ENCODE peak calls at places on chromosomes 11 and 22, in seven cellular contexts. R is transverse colon, V is gastrocnemius medialis, O is lower leg skin, M is A549, P is body of pancreas, Q is esophagus squamous epithelium. T is an unnamed sample.

GRCh38 chr11:68804786-68805185 is 36.9 kb downstream of the CPT1A start:
- DNase-seq in O (no peak), P (no peak), R (no peak), Q (no peak), M (no peak), V (no peak), T (no peak)

GRCh38 chr11:43930868-43931716 is 11.3 kb upstream of the C11orf96 start:
- DNase-seq in P (no peak), Q (no peak), O (no peak), V (no peak), R (no peak), M (no peak), T (no peak)

GRCh38 chr11:223026-223789 is 12.9 kb downstream of the SIRT3 start:
- DNase-seq in Q (no peak), V (no peak), P (no peak), O (no peak), M (no peak), R (no peak), T (no peak)

GRCh38 chr11:127490896-127491295 is 490.3 kb upstream of the KIRREL3 start:
- DNase-seq in V (no peak), M (no peak), Q (no peak), O (no peak), P (no peak), R (no peak), T (no peak)

GRCh38 chr22:27877501-27877900 is 41.6 kb downstream of the PITPNB start:
- DNase-seq in V (no peak), P (no peak), O (no peak), R (no peak), M (no peak), Q (no peak), T (no peak)

GRCh38 chr11:74615988-74616387 is 23.6 kb downstream of the POLD3 start:
- DNase-seq in V (no peak), R (no peak), P (no peak), M (no peak), O (no peak), Q (no peak), T (no peak)

GRCh38 chr22:30868663-30869385 is 99.8 kb downstream of the MORC2 start:
- DNase-seq in R (peak; percentile 5), Q (no peak), O (no peak), P (no peak), V (peak; percentile 3), M (no peak), T (no peak)

GRCh38 chr11:122248130-122248529 is 132.1 kb upstream of the BLID start:
- DNase-seq in V (peak; percentile 84), R (no peak), P (peak; percentile 71), O (no peak), M (no peak), Q (no peak), T (no peak)

GRCh38 chr11:129700701-129701100 is 114.9 kb upstream of the TMEM45B start:
- DNase-seq in O (no peak), Q (no peak), P (no peak), R (no peak), V (no peak), M (no peak), T (no peak)

GRCh38 chr22:33687464-33687863 is 232.8 kb downstream of the LARGE1 start:
- DNase-seq in V (peak; percentile 26), Q (no peak), P (peak; percentile 18), M (no peak), O (no peak), R (no peak), T (no peak)

GRCh38 chr22:36386351-36386899 is 1.3 kb downstream of the MYH9 start:
- DNase-seq in V (peak; percentile 50), P (no peak), R (peak; percentile 69), O (peak; percentile 41), M (no peak), Q (no peak), T (peak; percentile 74)

GRCh38 chr11:18698341-18699268 is at the start of gene TMEM86A:
- DNase-seq in M (peak; percentile 90), R (peak; percentile 95), V (peak; percentile 93), O (peak; percentile 90), Q (peak; percentile 59), P (peak; percentile 95), T (peak; percentile 94)

GRCh38 chr11:131796541-131796940 is 426.1 kb downstream of the NTM start:
- DNase-seq in R (no peak), Q (no peak), M (no peak), V (no peak), O (no peak), P (no peak), T (no peak)

GRCh38 chr22:30267382-30268302 is 991 bp upstream of the OSM start:
- DNase-seq in P (no peak), M (no peak), O (no peak), R (no peak), V (no peak), Q (no peak), T (no peak)

GRCh38 chr11:2303627-2304155 is 1.9 kb downstream of the TSPAN32 start:
- DNase-seq in P (peak; percentile 13), Q (no peak), R (no peak), V (no peak), M (no peak), O (peak; percentile 12), T (peak; percentile 12)

GRCh38 chr11:67629386-67630229 is at the start of gene NUDT8:
- DNase-seq in O (peak; percentile 75), V (peak; percentile 77), Q (no peak), P (peak; percentile 83), M (peak; percentile 84), R (peak; percentile 90), T (peak; percentile 86)

DNA sequence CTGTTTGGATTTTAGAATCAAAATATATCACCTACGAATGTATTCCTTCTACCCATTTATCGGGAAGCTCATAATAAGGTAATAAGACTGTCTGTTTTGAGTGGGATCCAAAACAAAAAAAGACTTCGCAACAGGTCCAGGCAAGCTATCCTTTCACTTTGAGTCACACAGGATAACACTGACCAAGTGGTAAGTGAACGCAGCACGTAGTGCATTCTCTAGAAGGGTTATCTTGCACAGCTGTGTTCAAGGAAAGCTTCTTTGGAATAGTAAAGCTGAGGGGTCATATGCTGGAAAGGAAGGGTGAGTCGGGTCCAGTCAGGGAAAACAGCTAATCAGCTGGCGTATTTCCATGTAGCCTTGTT is 22.3 kb upstream of the NRGN start:
- DNase-seq in M (no peak), Q (no peak), O (no peak), R (no peak), P (no peak), V (no peak), T (no peak)
- H3K4me3 ChIP-seq in M (no peak overlapping the region), Q (peak overlapping the region; percentile 18), O (no peak overlapping the region), R (no peak overlapping the region), P (no peak overlapping the region), V (peak overlapping the region; percentile 50), T (no peak overlapping the region)

DNA sequence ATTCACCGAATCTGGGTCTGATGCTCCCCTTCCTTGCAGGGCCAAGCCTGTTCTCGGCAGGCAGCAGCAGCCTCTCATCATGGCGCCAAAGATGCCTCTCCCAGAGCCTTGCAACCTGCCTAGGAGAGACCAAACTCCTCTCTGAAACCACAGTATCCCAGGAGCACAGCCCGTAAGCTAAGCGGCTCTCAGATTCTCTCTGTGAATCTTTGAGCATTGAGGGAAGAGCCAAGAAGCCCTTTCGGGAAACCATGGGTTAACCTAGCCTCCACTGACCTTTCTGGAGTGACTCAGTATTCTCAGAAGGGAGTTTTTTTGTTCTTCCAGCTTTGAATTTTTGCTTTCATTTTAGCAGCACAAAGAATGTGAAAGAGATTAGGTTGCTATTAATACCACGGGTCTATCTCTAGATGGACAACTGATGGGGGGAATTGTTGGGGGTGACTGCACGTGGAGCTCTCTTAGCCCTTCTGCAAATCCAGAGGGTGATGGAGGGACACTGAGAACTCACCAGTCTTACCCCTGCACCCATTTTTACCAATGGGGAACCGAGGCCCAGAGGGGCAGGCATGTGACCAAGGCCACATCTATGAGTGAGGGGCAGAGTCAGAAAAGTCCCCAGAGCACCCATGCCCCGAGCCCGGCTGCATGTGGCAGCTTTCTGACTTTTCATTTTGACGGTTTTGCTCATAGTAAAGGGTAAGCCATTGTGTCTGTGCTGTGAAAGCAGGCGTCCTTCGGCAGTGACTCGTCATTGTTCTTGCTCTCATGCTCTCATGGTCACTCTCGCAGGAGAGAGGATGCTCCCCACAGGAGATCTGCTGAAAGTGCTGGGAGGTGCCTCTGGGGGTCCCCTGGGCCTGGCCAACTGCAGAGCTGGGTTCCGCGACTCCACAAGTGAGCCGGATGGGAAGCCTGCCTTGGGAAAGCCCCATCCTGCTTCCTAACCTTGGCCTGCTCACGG is 36.0 kb downstream of the IRAG1 start:
- DNase-seq in O (no peak), M (no peak), P (no peak), R (no peak), V (no peak), Q (no peak), T (no peak)
- TF ChIP-seq POLR2A in O (no peak), M (no peak), P (no peak), R (no peak), V (no peak), Q (no peak), T (no peak)

GRCh38 chr11:31798057-31799035 is 12.8 kb downstream of the PAX6 start:
- DNase-seq in M (no peak), Q (no peak), P (no peak), R (no peak), V (no peak), O (no peak), T (no peak)
- H3K4me3 ChIP-seq in M (no peak overlapping the region), Q (no peak overlapping the region), P (no peak overlapping the region), R (no peak overlapping the region), V (peak overlapping the region; percentile 9), O (no peak overlapping the region), T (no peak overlapping the region)

GRCh38 chr11:118908931-118909618 is 16.7 kb downstream of the BCL9L start:
- DNase-seq in O (no peak), P (peak; percentile 81), V (peak; percentile 93), M (no peak), Q (no peak), R (peak; percentile 71), T (peak; percentile 70)

GRCh38 chr11:118909619-118910308 is 16.0 kb downstream of the BCL9L start:
- DNase-seq in R (no peak), O (no peak), Q (no peak), V (no peak), P (peak; percentile 23), M (no peak), T (no peak)

GRCh38 chr11:118911113-118911879 is 14.4 kb downstream of the BCL9L start:
- DNase-seq in P (peak; percentile 48), R (peak; percentile 58), Q (no peak), O (no peak), V (no peak), M (no peak), T (peak; percentile 70)

GRCh38 chr11:118911880-118912741 is 13.6 kb downstream of the BCL9L start:
- DNase-seq in P (peak; percentile 76), O (peak; percentile 87), M (no peak), V (peak; percentile 86), R (peak; percentile 85), Q (no peak), T (no peak)

DNA sequence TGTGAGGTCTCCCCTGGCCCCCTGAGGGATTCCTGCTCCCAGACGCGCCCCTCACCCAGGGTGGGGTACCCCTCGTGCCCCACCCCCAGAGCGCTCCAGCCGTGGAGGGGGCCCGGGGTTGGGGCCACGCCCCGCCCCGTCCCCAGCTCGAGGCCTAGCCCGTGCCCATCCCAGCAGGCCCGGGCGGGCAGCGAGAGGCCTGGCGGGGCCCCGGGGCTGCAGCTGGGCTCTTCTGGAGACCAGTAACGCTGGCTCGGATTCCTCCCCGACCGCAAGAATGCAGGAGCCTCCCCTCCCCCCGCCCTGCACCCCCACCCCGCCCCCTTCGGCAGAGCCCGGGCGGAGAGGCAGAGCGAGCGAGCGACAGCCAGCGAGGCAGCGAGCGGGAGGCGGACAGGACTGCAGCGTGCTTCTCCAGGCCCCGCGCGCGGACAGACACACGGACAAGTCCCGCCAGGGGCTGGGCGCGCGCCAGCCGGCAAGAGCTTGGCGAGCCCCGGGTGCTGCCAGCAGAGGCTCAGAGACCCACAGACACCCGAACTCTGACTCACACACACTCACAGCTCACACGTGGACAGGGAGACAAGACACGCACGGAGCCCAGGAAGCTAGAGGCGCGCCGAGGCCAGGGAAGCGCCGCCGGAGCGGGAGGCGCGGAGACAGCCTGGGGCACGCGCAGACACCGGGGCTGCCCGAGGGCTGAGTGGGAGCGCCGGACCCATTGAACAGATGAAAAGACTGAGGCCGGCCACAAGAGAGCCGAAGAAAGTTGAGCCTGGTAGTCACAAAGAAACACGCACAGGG is 15.2 kb downstream of the BCL9L start:
- DNase-seq in V (peak; percentile 86), P (peak; percentile 80), Q (no peak), M (no peak), R (peak; percentile 67), O (no peak), T (peak; percentile 73)
- TF ChIP-seq POLR2A in V (peak; percentile 60), P (peak; percentile 10), Q (no peak), M (peak; percentile 8), R (no peak), O (no peak), T (no peak)